ENCODE peak calls at places on chromosomes 16 and 17, in ten cellular contexts. Q is HFFc6, Z is WTC11, I is astrocyte of the spinal cord, O is stomach, V is glutamatergic neuron, R is AG10803, Y is Peyer's patch, G is hepatocyte, N is spleen. K is an unnamed sample.

GRCh38 chr16:28623172-28623711 is 13.4 kb upstream of the SULT1A1 start:
- DNase-seq in Q (no peak), Z (peak; percentile 64), I (peak; percentile 12), O (peak; percentile 77), V (no peak), R (no peak), Y (peak; percentile 85), G (no peak), N (peak; percentile 89), K (peak; percentile 37)

GRCh38 chr17:67414130-67414529 is 37.0 kb downstream of the PITPNC1 start:
- DNase-seq in Q (no peak), Z (no peak), I (no peak), O (no peak), V (no peak), R (no peak), Y (no peak), G (no peak), N (no peak), K (no peak)

GRCh38 chr17:10073026-10073425 is 125.4 kb downstream of the GAS7 start:
- DNase-seq in Q (no peak), Z (no peak), I (no peak), O (no peak), V (no peak), R (no peak), Y (no peak), G (no peak), N (no peak), K (no peak)

GRCh38 chr16:14303182-14303618 is 232.1 kb downstream of the MRTFB start:
- DNase-seq in Q (no peak), Z (no peak), I (no peak), O (no peak), V (no peak), R (no peak), Y (no peak), G (no peak), N (no peak), K (no peak)

GRCh38 chr16:81443688-81444447 is 740 bp upstream of the CMIP start:
- DNase-seq in Q (no peak), Z (no peak), I (no peak), O (no peak), V (peak; percentile 43), R (no peak), Y (peak; percentile 64), G (no peak), N (peak; percentile 93), K (no peak)

GRCh38 chr16:67662653-67663010 is 1.9 kb downstream of the PARD6A start:
- DNase-seq in Q (no peak), Z (no peak), I (no peak), O (no peak), V (no peak), R (no peak), Y (no peak), G (no peak), N (no peak), K (no peak)

GRCh38 chr16:4624827-4625616 is 396 bp downstream of the MGRN1 start:
- DNase-seq in Q (peak; percentile 22), Z (peak; percentile 76), I (peak; percentile 74), O (peak; percentile 72), V (peak; percentile 69), R (peak; percentile 72), Y (peak; percentile 87), G (peak; percentile 82), N (peak; percentile 95), K (peak; percentile 89)

GRCh38 chr16:50505714-50506542 is 42.3 kb upstream of the NKD1 start:
- DNase-seq in Q (no peak), Z (peak; percentile 36), I (no peak), O (no peak), V (peak; percentile 86), R (no peak), Y (no peak), G (peak; percentile 57), N (no peak), K (no peak)

GRCh38 chr17:42748906-42749798 is 4.3 kb upstream of the EZH1 start:
- DNase-seq in Q (no peak), Z (no peak), I (no peak), O (peak; percentile 31), V (no peak), R (no peak), Y (no peak), G (no peak), N (peak; percentile 47), K (no peak)

GRCh38 chr17:49949634-49950033 is 19.4 kb upstream of the DLX4 start:
- DNase-seq in Q (no peak), Z (no peak), I (no peak), O (no peak), V (no peak), R (no peak), Y (no peak), G (no peak), N (no peak), K (no peak)
- TF ChIP-seq CTCF in Q (no peak), Z (no peak), I (no peak), O (no peak), V (no peak), R (no peak), Y (no peak), G (no peak), N (no peak), K (no peak)

GRCh38 chr17:15917021-15917438 is 27.9 kb upstream of the ADORA2B start:
- DNase-seq in Q (no peak), Z (peak; percentile 11), I (no peak), O (no peak), V (no peak), R (no peak), Y (no peak), G (no peak), N (no peak), K (no peak)
- TF ChIP-seq CTCF in Q (no peak), Z (no peak), I (no peak), O (no peak), V (no peak), R (no peak), Y (no peak), G (no peak), N (no peak), K (no peak)

DNA sequence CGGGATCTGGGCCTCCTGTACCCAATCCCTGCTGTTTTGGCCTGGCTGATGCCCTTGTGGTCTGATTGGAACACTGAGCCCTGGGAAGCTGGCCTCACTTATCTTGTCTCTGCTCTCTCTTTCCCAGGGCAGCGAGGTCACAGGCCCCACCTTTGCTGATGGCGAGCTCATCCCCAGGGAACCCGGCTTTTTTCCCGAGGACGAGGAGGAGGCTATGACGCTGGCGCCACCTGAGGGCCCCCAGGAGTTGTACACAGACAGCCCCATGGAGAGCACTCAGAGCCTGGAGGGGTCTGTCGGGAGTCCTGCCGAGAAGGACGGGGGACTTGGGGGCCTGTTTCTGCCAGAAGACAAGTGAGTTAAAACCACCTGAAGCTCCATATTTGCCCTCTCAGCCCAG is 126.0 kb downstream of the RAB11FIP4 start:
- DNase-seq in Q (no peak), Z (peak; percentile 68), I (no peak), O (no peak), V (peak; percentile 74), R (no peak), Y (no peak), G (no peak), N (peak; percentile 67), K (no peak)
- TF ChIP-seq CTCF in Q (peak; percentile 45), Z (peak; percentile 14), I (peak; percentile 35), O (no peak), V (no peak), R (peak; percentile 19), Y (no peak), G (peak; percentile 41), N (no peak), K (peak; percentile 30)

GRCh38 chr16:17260271-17260849 is 210.4 kb downstream of the XYLT1 start:
- DNase-seq in Q (no peak), Z (no peak), I (no peak), O (no peak), V (no peak), R (no peak), Y (no peak), G (no peak), N (no peak), K (no peak)

GRCh38 chr16:17259751-17260270 is 210.9 kb downstream of the XYLT1 start:
- DNase-seq in Q (no peak), Z (no peak), I (no peak), O (no peak), V (no peak), R (no peak), Y (no peak), G (no peak), N (no peak), K (no peak)

GRCh38 chr16:17257426-17257825 is 213.3 kb downstream of the XYLT1 start:
- DNase-seq in Q (no peak), Z (no peak), I (no peak), O (no peak), V (no peak), R (no peak), Y (no peak), G (no peak), N (no peak), K (no peak)

GRCh38 chr16:17258077-17258599 is 212.6 kb downstream of the XYLT1 start:
- DNase-seq in Q (no peak), Z (no peak), I (no peak), O (no peak), V (no peak), R (no peak), Y (no peak), G (no peak), N (no peak), K (no peak)

DNA sequence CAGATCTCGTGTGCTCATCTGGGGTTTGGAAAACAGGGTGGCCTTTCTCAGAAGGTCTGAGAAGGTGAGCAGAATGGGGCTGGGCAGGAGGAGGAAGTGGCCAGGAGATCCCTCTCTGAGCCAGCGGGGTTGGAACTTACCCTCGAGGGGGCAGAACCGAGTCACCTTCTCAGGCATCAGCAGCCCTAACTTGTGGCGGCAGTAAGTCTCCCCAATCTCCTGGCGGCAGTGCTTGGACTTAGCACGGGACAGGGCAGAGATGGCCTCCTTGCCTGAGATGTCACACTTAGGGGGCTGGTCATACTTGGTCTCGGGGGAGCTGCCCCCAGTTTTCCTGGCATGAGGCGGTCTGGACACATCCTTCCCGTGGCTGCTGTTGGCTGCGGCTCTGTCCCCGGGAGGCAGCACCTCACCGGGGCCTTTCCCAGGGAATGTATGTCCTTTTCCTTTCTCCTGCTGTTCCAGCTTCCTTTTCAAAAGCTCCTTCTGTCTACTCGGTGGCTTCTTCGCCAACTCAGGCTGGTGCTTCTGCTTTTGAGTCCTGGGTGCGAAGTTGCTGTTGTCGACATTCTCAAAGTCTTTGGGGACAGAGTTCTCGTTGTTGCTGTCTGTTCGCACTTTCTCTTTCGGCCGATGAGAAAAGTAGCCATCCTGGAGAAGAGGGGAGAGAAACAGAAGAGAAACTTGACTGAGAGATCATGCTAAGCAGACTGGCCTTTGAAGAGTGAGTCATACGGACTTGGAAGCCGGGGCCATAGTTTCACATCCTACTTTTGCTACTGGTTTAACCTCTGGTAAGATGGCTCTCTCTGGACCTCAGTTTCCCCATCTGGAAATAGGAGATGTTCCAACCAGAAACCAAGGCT is 211.7 kb downstream of the XYLT1 start:
- DNase-seq in Q (no peak), Z (peak; percentile 42), I (no peak), O (no peak), V (no peak), R (no peak), Y (peak; percentile 83), G (no peak), N (peak; percentile 79), K (peak; percentile 77)
- TF ChIP-seq CTCF in Q (no peak), Z (no peak), I (no peak), O (no peak), V (no peak), R (no peak), Y (peak; percentile 17), G (no peak), N (no peak), K (no peak)

GRCh38 chr17:71423871-71424546 is 696.8 kb upstream of the SOX9 start:
- DNase-seq in Q (peak; percentile 81), Z (no peak), I (peak; percentile 56), O (no peak), V (no peak), R (peak; percentile 17), Y (no peak), G (no peak), N (no peak), K (no peak)
- TF ChIP-seq CTCF in Q (peak; percentile 23), Z (no peak), I (no peak), O (no peak), V (no peak), R (no peak), Y (no peak), G (no peak), N (no peak), K (no peak)

K was measured in GM20000.